ENCODE peak calls at places on chromosomes 5 and 9, in four cellular contexts. Q, B, P and H are unnamed samples.
A peak's percentile ranks its signal among the peaks of the same experiment; 100 is the strongest.

GRCh38 chr5:165209101-165209727 is 1703.8 kb downstream of the MAT2B start:
- DNase-seq in Q (no peak), B (peak; percentile 68), P (no peak), H (no peak)

GRCh38 chr9:98482248-98482647 is 226.5 kb downstream of the GABBR2 start:
- DNase-seq in Q (no peak), B (no peak), P (no peak), H (no peak)

GRCh38 chr5:154258531-154259217 is 68.1 kb downstream of the GALNT10 start:
- DNase-seq in Q (no peak), B (no peak), P (no peak), H (no peak)

GRCh38 chr5:181028032-181028819 is 11.8 kb upstream of the BTNL9 start:
- DNase-seq in Q (peak; percentile 80), B (no peak), P (no peak), H (no peak)

GRCh38 chr9:99197987-99198386 is 23.8 kb downstream of the ALG2 start:
- DNase-seq in Q (no peak), B (no peak), P (no peak), H (no peak)

GRCh38 chr5:11897831-11898230 is 6.4 kb downstream of the CTNND2 start:
- DNase-seq in Q (no peak), B (no peak), P (no peak), H (no peak)

GRCh38 chr9:16245756-16246440 is 624.6 kb downstream of the BNC2 start:
- DNase-seq in Q (no peak), B (no peak), P (no peak), H (no peak)

GRCh38 chr9:68741234-68741633 is 36.2 kb downstream of the PIP5K1B start:
- DNase-seq in Q (no peak), B (no peak), P (no peak), H (no peak)

GRCh38 chr5:34039398-34040157 is 3.4 kb downstream of the C1QTNF3 start:
- DNase-seq in Q (no peak), B (no peak), P (no peak), H (no peak)

GRCh38 chr5:54658014-54658413 is 140.5 kb downstream of the SNX18 start:
- DNase-seq in Q (no peak), B (no peak), P (no peak), H (no peak)

GRCh38 chr5:135060021-135060420 is 26.0 kb upstream of the PITX1 start:
- DNase-seq in Q (no peak), B (no peak), P (no peak), H (no peak)

GRCh38 chr9:35923927-35924763 is 14.9 kb downstream of the SPAAR start:
- DNase-seq in Q (peak; percentile 61), B (peak; percentile 48), P (peak; percentile 74), H (no peak)

GRCh38 chr5:81253875-81254274 is 20.8 kb downstream of the CKMT2 start:
- DNase-seq in Q (no peak), B (no peak), P (no peak), H (no peak)

GRCh38 chr9:93100265-93100636 is 4.2 kb downstream of the CARD19 start:
- DNase-seq in Q (no peak), B (no peak), P (no peak), H (no peak)

GRCh38 chr9:93097496-93098205 is 1.6 kb downstream of the CARD19 start:
- DNase-seq in Q (no peak), B (peak; percentile 47), P (no peak), H (no peak)

GRCh38 chr9:93099551-93100264 is 3.7 kb downstream of the CARD19 start:
- DNase-seq in Q (no peak), B (no peak), P (no peak), H (no peak)

GRCh38 chr9:93096811-93097382 is 880 bp downstream of the CARD19 start:
- DNase-seq in Q (no peak), B (peak; percentile 34), P (no peak), H (no peak)

GRCh38 chr9:93098236-93098946 is 2.4 kb downstream of the CARD19 start:
- DNase-seq in Q (no peak), B (peak; percentile 98), P (peak; percentile 90), H (no peak)
- TF ChIP-seq POLR2A in Q (no peak), B (no peak), P (no peak), H (no peak)

GRCh38 chr5:175870820-175871447 is 444 bp upstream of the CPLX2 start:
- DNase-seq in Q (no peak), B (no peak), P (no peak), H (no peak)

GRCh38 chr5:175873090-175873454 is 1.7 kb downstream of the CPLX2 start:
- DNase-seq in Q (peak; percentile 54), B (peak; percentile 49), P (no peak), H (no peak)

GRCh38 chr5:175874462-175875139 is 3.2 kb downstream of the CPLX2 start:
- DNase-seq in Q (no peak), B (no peak), P (no peak), H (no peak)

GRCh38 chr5:175868996-175869638 is 2.3 kb upstream of the CPLX2 start:
- DNase-seq in Q (no peak), B (no peak), P (no peak), H (no peak)

DNA sequence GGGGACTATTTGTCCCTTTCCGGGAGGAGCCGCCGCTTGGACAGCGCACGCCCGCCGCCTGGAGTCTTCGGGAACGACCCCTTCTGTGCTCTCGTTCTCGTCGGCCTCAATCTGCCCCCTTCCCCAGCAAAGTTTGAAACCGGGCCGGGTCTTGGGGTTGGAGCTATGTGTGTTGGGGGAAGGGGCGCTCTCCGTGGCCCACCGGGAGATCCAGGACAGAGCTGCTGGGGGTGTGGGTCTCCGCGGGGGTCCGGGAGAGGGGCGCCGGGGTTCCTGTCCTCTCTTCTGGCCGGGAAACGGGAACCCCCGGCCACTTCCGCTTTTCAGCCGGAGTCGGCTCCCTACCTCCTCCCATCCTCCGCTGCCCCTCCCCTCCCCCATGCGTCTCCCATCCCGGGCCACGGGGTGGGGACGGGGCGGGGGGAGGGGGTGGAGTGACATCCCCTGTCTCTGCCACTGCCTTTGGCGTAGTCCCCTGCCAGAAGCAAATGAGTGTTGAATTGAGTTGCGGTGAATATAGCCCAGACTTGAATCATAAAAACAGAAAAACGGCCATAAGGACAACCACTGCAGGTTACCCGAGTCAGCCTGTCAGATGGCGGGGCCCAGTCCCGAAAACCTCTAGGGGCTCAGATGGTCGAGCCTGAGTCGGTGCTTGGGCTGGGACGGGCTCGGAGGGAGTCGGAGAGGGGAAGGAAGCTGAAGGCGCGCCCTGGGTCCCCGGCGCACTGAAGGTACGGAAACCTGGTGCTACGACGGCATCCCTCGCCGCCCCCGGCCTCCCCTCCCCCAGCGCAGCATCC is 1.1 kb downstream of the CPLX2 start:
- DNase-seq in Q (no peak), B (peak; percentile 73), P (no peak), H (no peak)
- TF ChIP-seq POLR2A in Q (no peak), B (no peak), P (no peak), H (no peak)

DNA sequence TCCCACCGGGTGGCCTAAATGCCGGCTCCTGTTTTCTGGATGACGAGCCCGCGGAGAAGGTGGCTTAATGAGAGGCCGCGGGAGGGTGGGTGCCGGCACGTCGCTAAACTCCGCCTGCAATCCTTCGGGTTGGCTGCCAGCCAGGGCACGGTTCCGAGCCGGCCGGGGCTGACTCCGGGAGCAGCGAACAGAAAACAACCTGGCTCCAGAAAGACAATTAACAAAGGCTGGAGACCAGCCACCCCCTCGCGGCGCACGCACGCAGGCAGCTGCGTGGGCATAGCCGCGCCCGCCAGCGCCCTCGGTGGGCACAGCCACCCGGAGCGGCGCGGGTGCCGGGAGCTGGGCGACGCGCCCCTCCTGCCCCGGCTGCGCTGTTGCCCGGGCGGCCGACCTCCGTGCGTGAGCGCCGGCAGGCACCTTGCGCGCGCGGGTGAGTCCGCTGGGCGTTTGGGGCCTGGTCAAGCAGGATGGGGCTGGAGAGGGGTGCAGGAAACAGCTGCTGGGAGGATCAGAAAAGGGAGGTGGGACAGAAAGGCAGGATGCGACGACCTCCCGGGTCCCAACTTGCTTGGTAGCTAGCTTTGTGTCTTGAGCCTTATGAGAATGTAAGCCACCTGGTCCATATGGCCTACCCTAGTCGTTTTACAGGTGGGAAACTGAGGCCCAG is at the start of gene ARHGEF37:
- DNase-seq in Q (no peak), B (no peak), P (peak; percentile 88), H (peak; percentile 22)
- TF ChIP-seq POLR2A in Q (no peak), B (no peak), P (peak; percentile 57), H (no peak)

GRCh38 chr9:107749787-107750444 is 260.3 kb upstream of the KLF4 start:
- DNase-seq in Q (peak; percentile 32), B (peak; percentile 65), P (peak; percentile 92), H (no peak)
- TF ChIP-seq POLR2A in Q (no peak), B (no peak), P (no peak), H (no peak)

DNA sequence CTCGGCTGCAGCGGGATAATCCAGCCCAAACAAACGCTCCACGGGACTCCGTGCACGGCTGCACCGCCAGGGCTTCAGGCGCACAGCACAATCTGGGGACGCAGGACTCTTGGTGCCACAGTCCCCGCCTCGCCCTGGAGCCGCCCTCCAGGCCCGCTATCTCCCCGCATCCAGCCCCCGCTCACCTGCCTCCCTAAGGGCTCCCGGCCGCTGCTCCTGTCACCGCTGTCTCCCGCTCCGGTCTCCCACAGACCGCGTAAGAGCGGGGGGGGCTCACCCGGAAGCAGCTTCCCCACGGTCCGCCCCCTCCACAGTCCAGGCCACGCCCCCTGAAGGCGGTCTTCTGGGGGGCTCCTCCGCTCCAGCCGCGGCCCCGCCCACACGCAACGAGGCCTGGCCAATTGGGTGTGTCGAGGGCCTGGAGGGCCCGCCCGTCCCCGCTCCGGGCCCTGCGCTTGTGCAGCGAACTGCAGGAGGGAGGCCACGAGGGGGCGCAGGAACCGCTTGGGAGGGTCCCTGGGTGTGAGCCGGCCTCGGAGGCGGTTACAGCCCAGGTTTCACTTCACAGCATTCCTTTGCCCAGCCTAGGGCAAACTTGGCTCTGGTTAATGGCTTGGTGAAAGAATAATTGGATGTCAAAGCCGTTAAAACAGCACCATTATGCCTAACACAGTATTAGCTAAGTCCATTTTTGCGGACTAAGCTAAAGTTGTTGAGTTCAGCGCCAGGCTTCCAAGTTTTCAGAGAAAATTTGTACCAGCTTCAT is at the start of gene ALAD:
- DNase-seq in Q (peak; percentile 99), B (peak; percentile 98), P (peak; percentile 100), H (peak; percentile 98)
- TF ChIP-seq POLR2A in Q (peak; percentile 73), B (peak; percentile 59), P (peak; percentile 60), H (peak; percentile 30)

DNA sequence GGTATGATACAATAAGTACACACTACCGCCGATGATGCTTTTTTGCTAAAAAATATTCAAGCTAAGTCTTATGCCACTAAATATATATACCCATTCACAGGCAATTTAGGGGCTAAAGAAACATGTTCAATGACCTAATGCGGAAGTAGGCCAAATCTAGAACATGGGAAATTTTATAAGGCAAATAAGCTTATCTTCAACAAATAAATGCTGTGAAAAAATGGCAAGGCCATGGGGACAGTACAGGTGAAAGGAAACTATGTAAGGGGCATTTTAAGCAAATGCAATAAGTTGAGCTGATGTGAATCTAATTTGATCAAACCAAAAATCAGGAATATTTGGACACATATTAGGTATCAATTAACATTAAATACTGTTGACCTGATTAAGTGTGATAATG is 339.5 kb upstream of the EDIL3 start:
- DNase-seq in Q (no peak), B (no peak), P (no peak), H (no peak)
- TF ChIP-seq POLR2A in Q (no peak), B (no peak), P (no peak), H (no peak)